ENCODE peak calls at places on chromosomes 5 and 9, in eight cellular contexts. X is astrocyte, S is Panc1, R is upper lobe of right lung, H is uterus, B is esophagus squamous epithelium, O is bronchial epithelial cell, P is ovary. J is an unnamed sample.

GRCh38 chr9:27303219-27303618 is 6.3 kb upstream of the EQTN start:
- DNase-seq in P (no peak), X (no peak), S (no peak), R (no peak), O (no peak), B (no peak), H (no peak), J (peak; percentile 85)

GRCh38 chr9:25427898-25428297 is 250.3 kb downstream of the TUSC1 start:
- DNase-seq in X (no peak), R (peak; percentile 52), O (no peak), P (no peak), S (no peak), B (no peak), H (no peak), J (no peak)

GRCh38 chr5:170216262-170216864 is 16.4 kb upstream of the C5orf58 start:
- DNase-seq in S (peak; percentile 41), P (no peak), H (no peak), X (peak; percentile 35), R (no peak), O (peak; percentile 71), B (no peak), J (peak; percentile 57)

GRCh38 chr9:117664419-117664818 is 39.8 kb upstream of the TLR4 start:
- DNase-seq in B (no peak), X (no peak), H (no peak), O (no peak), S (no peak), P (no peak), R (no peak), J (no peak)

GRCh38 chr5:652023-652515 is 39.9 kb downstream of the CEP72 start:
- DNase-seq in S (no peak), B (no peak), O (no peak), P (peak; percentile 16), X (no peak), H (no peak), R (peak; percentile 39), J (no peak)

GRCh38 chr5:171743786-171744076 is 41.9 kb upstream of the SMIM23 start:
- DNase-seq in S (no peak), O (no peak), X (no peak), H (no peak), P (no peak), B (no peak), R (no peak), J (no peak)

GRCh38 chr5:134577022-134577795 is 51.7 kb downstream of the JADE2 start:
- DNase-seq in B (no peak), H (no peak), R (no peak), X (peak; percentile 46), O (peak; percentile 56), P (peak; percentile 33), S (no peak), J (peak; percentile 70)

GRCh38 chr5:170413897-170414296 is 24.7 kb upstream of the KCNMB1 start:
- DNase-seq in H (no peak), P (no peak), O (no peak), B (no peak), R (no peak), S (no peak), X (no peak), J (no peak)

GRCh38 chr9:95027914-95028854 is 289.3 kb downstream of the FANCC start:
- DNase-seq in P (no peak), S (no peak), H (no peak), B (no peak), O (peak; percentile 53), X (no peak), R (no peak), J (no peak)

GRCh38 chr5:56302027-56302426 is 68.9 kb upstream of the ANKRD55 start:
- DNase-seq in O (no peak), R (no peak), P (no peak), H (no peak), X (peak; percentile 41), S (no peak), B (no peak), J (peak; percentile 50)

GRCh38 chr9:116365056-116365471 is 211.5 kb downstream of the PAPPA start:
- DNase-seq in S (no peak), X (peak; percentile 61), H (peak; percentile 75), O (peak; percentile 56), R (no peak), B (no peak), P (peak; percentile 81), J (peak; percentile 73)

GRCh38 chr5:123700624-123701023 is 188.6 kb downstream of the CSNK1G3 start:
- DNase-seq in S (peak; percentile 63), P (no peak), O (peak; percentile 96), R (no peak), X (peak; percentile 99), B (no peak), H (peak; percentile 15), J (peak; percentile 85)

GRCh38 chr9:109403766-109404320 is 83.0 kb upstream of the EPB41L4B start:
- DNase-seq in H (no peak), P (no peak), R (no peak), O (no peak), B (no peak), S (no peak), X (no peak), J (no peak)

GRCh38 chr5:130109152-130109551 is 204.9 kb downstream of the CHSY3 start:
- DNase-seq in B (no peak), H (no peak), R (no peak), P (no peak), X (no peak), S (no peak), O (peak; percentile 56), J (peak; percentile 29)

GRCh38 chr9:97059661-97060060 is 20.7 kb upstream of the CTSV start:
- DNase-seq in S (no peak), X (no peak), B (no peak), O (peak; percentile 88), R (no peak), H (no peak), P (no peak), J (no peak)

GRCh38 chr9:35518981-35519679 is 29.2 kb downstream of the RUSC2 start:
- DNase-seq in H (no peak), R (no peak), X (peak; percentile 61), B (no peak), P (no peak), O (peak; percentile 63), S (no peak), J (peak; percentile 61)

GRCh38 chr9:81565144-81565543 is 124.2 kb downstream of the TLE1 start:
- DNase-seq in H (no peak), P (no peak), B (no peak), R (no peak), S (no peak), X (no peak), O (no peak), J (no peak)

GRCh38 chr5:62718368-62718767 is 139.7 kb downstream of the LRRC70 start:
- DNase-seq in O (no peak), S (no peak), X (no peak), H (no peak), R (no peak), P (no peak), B (no peak), J (peak; percentile 4)

GRCh38 chr5:59099270-59099994 is 516.6 kb downstream of the RAB3C start:
- DNase-seq in B (no peak), H (no peak), R (no peak), X (peak; percentile 86), S (peak; percentile 38), O (peak; percentile 95), P (no peak), J (peak; percentile 92)

GRCh38 chr5:134580001-134580460 is 52.6 kb downstream of the SAR1B start:
- DNase-seq in P (no peak), O (no peak), X (no peak), B (no peak), H (no peak), R (peak; percentile 43), S (no peak), J (no peak)

GRCh38 chr5:91641730-91642350 is 258.7 kb upstream of the ARRDC3 start:
- DNase-seq in X (peak; percentile 12), S (peak; percentile 15), O (peak; percentile 45), P (no peak), H (no peak), R (no peak), B (no peak), J (peak; percentile 63)

GRCh38 chr5:102583663-102584062 is 84.9 kb upstream of the SLCO6A1 start:
- DNase-seq in O (peak; percentile 33), B (no peak), X (peak; percentile 15), P (no peak), R (no peak), S (no peak), H (no peak), J (peak; percentile 25)
- TF ChIP-seq CTCF in O (no peak), B (peak; percentile 59), X (peak; percentile 24), P (peak; percentile 12), R (peak; percentile 45), S (peak; percentile 45), H (peak; percentile 43), J (peak; percentile 14)

DNA sequence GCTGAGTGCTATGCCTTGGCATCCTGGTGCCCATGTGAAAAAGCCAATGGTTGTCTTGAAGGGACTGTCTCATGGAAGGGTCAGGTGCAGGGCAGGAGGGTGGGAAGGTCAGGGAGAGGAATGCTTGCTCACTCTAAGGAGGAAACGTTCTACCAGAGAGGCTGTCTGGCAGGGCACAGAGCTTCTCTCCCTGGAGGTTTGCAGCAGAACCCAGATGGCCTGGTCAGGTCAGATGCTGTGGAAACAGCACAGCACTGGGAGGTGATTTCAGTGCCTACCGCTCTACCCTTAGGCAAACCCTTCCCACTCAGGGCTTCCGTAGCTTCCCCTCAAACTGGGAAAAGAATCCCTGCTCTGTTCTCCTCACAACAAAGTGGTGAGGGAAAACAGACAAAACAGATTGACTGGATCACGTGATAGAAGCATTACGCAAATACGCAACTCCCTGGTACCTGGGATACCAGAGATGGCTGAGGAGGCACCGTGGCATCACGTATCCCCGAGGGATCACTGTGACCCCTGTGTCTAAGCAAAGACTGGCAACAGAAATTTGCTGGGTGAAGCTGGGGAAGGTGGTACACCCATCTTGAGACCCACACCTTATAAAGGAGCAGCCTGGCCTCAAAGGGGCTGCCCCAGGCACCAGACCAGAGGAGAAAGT is 3.9 kb upstream of the MGAT1 start:
- DNase-seq in X (no peak), P (no peak), S (no peak), R (no peak), B (no peak), O (no peak), H (no peak), J (no peak)
- H3K4me3 ChIP-seq in X (no peak overlapping the region), P (no peak overlapping the region), S (peak overlapping the region; percentile 64), R (peak overlapping the region; percentile 64), B (peak overlapping the region; percentile 78), O (no peak overlapping the region), H (no peak overlapping the region), J (no peak overlapping the region)

GRCh38 chr9:99231708-99232107 is 9.6 kb downstream of the SEC61B start:
- DNase-seq in S (no peak), H (no peak), X (no peak), P (no peak), R (no peak), B (no peak), O (no peak), J (no peak)
- TF ChIP-seq CTCF in S (peak; percentile 59), H (no peak), X (peak; percentile 45), P (no peak), R (peak; percentile 44), B (peak; percentile 33), O (peak; percentile 63), J (peak; percentile 65)

DNA sequence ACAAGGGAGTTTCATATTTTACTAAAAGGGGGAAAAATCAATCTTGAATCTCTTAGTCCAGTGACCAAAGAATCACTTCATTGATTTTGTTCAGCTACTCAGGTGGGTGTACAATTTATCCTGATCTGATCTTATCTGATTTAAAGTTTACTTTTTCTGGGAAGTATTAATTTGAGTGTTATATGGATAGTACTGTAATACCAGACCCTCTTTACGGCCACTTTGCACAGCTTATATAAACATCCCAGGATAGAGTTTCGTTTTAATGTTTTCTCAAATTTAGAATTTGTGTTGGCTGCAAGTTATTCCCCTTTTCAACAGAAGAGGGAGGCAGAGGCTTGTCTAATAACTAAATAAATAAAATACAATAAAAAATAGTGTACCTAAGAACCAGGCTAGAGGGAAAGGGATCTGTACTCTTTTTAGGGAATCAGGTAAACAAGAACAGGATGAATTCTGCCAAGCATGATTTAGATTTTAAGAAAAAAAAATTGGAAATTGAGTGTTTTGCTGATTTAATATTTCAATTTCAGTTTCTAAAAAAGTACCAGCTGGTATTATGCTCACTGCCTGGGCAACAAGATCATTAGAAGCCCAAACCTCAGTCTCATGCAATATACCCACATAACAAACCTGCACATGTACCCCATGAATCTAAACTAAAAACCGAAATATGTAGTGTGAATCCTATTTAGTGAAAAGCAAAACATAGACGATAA is 69.2 kb downstream of the PSAT1 start:
- DNase-seq in B (no peak), R (no peak), P (no peak), X (no peak), O (peak; percentile 18), S (no peak), H (no peak), J (peak; percentile 30)
- H3K4me3 ChIP-seq in B (no peak overlapping the region), R (no peak overlapping the region), P (no peak overlapping the region), X (no peak overlapping the region), O (no peak overlapping the region), S (no peak overlapping the region), H (no peak overlapping the region), J (no peak overlapping the region)

J was measured in fibroblast of villous mesenchyme.